ENCODE peak calls at places on chromosomes 11 and 22, in ten cellular contexts. H is stimulated activated CD8-positive, alpha-beta memory T cell treated with anti-CD3 and anti-CD28 coated beads, Interleukin-2, amount 100 ng/mL, for 48 hours; Y is lung; O is amygdala; Z is endothelial cell; Q is transverse colon; P is AG04449; J is NCI-H460; F is A549; B is non-pigmented ciliary epithelial cell. N is an unnamed sample.

GRCh38 chr11:45847908-45848316 is 637 bp downstream of the CRY2 start:
- DNase-seq in H (peak), Y (peak), O (no peak), Z (peak), Q (peak), P (no peak), J (no peak), F (peak), B (no peak), N (peak)

GRCh38 chr22:44659140-44659539 is 42.9 kb upstream of the PRR5 start:
- DNase-seq in H (no peak), Y (no peak), O (no peak), Z (no peak), Q (no peak), P (no peak), J (no peak), F (no peak), B (no peak), N (no peak)

GRCh38 chr22:26646158-26646557 is 11.2 kb upstream of the MIAT start:
- DNase-seq in H (no peak), Y (no peak), O (no peak), Z (no peak), Q (no peak), P (no peak), J (no peak), F (no peak), B (no peak), N (no peak)

GRCh38 chr11:104943561-104943960 is 24.8 kb downstream of the CASP4 start:
- DNase-seq in H (no peak), Y (no peak), O (no peak), Z (no peak), Q (no peak), P (no peak), J (no peak), F (no peak), B (no peak), N (no peak)

GRCh38 chr11:71357414-71357813 is 90.8 kb downstream of the DHCR7 start:
- DNase-seq in H (no peak), Y (no peak), O (no peak), Z (no peak), Q (no peak), P (no peak), J (no peak), F (no peak), B (no peak), N (no peak)

GRCh38 chr11:70895061-70895670 is 357.2 kb downstream of the SHANK2 start:
- DNase-seq in H (no peak), Y (no peak), O (no peak), Z (no peak), Q (no peak), P (no peak), J (no peak), F (no peak), B (no peak), N (no peak)

GRCh38 chr11:112343368-112344039 is 82.8 kb upstream of the PLET1 start:
- DNase-seq in H (no peak), Y (no peak), O (no peak), Z (no peak), Q (no peak), P (no peak), J (peak), F (no peak), B (no peak), N (no peak)

GRCh38 chr11:123047265-123047946 is 14.5 kb downstream of the HSPA8 start:
- DNase-seq in H (no peak), Y (no peak), O (no peak), Z (no peak), Q (no peak), P (no peak), J (no peak), F (no peak), B (no peak), N (no peak)

GRCh38 chr11:49208006-49208721 is at the start of gene FOLH1:
- DNase-seq in H (no peak), Y (peak), O (no peak), Z (peak), Q (no peak), P (no peak), J (no peak), F (peak), B (no peak), N (no peak)

GRCh38 chr11:106875013-106875412 is 143.3 kb downstream of the GUCY1A2 start:
- DNase-seq in H (no peak), Y (no peak), O (no peak), Z (no peak), Q (no peak), P (no peak), J (peak), F (no peak), B (no peak), N (no peak)

GRCh38 chr11:120867988-120868387 is 155.9 kb upstream of the TBCEL start:
- DNase-seq in H (no peak), Y (no peak), O (no peak), Z (no peak), Q (no peak), P (no peak), J (no peak), F (no peak), B (no peak), N (no peak)

GRCh38 chr22:45551310-45552016 is 48.8 kb downstream of the FBLN1 start:
- DNase-seq in H (no peak), Y (no peak), O (no peak), Z (no peak), Q (no peak), P (no peak), J (no peak), F (no peak), B (no peak), N (no peak)

GRCh38 chr11:67445515-67445914 is 2.2 kb upstream of the CORO1B start:
- DNase-seq in H (no peak), Y (no peak), O (no peak), Z (no peak), Q (no peak), P (no peak), J (no peak), F (no peak), B (no peak), N (no peak)

GRCh38 chr11:15750535-15751297 is 605.6 kb downstream of the SOX6 start:
- DNase-seq in H (no peak), Y (no peak), O (no peak), Z (no peak), Q (no peak), P (no peak), J (no peak), F (no peak), B (no peak), N (no peak)

GRCh38 chr11:73425118-73425517 is 48.9 kb downstream of the RELT start:
- DNase-seq in H (no peak), Y (no peak), O (no peak), Z (no peak), Q (no peak), P (no peak), J (no peak), F (no peak), B (no peak), N (no peak)

GRCh38 chr11:24848857-24849256 is 352.0 kb downstream of the LUZP2 start:
- DNase-seq in H (no peak), Y (no peak), O (no peak), Z (no peak), Q (no peak), P (no peak), J (no peak), F (no peak), B (no peak), N (no peak)

GRCh38 chr11:8638300-8638699 is 44.2 kb downstream of the TRIM66 start:
- DNase-seq in H (no peak), Y (no peak), O (no peak), Z (no peak), Q (no peak), P (no peak), J (no peak), F (no peak), B (no peak), N (no peak)

GRCh38 chr11:88398372-88399140 is 61.0 kb upstream of the CTSC start:
- DNase-seq in H (no peak), Y (no peak), O (no peak), Z (no peak), Q (no peak), P (no peak), J (peak), F (peak), B (no peak), N (no peak)

GRCh38 chr22:44429941-44430587 is 68.0 kb downstream of the RTL6 start:
- DNase-seq in H (no peak), Y (no peak), O (no peak), Z (no peak), Q (no peak), P (no peak), J (no peak), F (no peak), B (no peak), N (no peak)

GRCh38 chr11:1060885-1061616 is 13.6 kb upstream of the MUC2 start:
- DNase-seq in H (no peak), Y (no peak), O (no peak), Z (no peak), Q (peak), P (no peak), J (peak), F (peak), B (peak), N (no peak)

GRCh38 chr11:88117281-88117858 is 57.9 kb downstream of the RAB38 start:
- DNase-seq in H (no peak), Y (no peak), O (no peak), Z (no peak), Q (no peak), P (no peak), J (no peak), F (no peak), B (no peak), N (no peak)

GRCh38 chr22:23245045-23245798 is 64.9 kb downstream of the BCR start:
- DNase-seq in H (no peak), Y (no peak), O (no peak), Z (no peak), Q (no peak), P (no peak), J (no peak), F (no peak), B (no peak), N (no peak)

GRCh38 chr22:46605117-46605516 is 15.1 kb upstream of the GRAMD4 start:
- DNase-seq in H (no peak), Y (no peak), O (no peak), Z (no peak), Q (no peak), P (no peak), J (no peak), F (no peak), B (no peak), N (no peak)

GRCh38 chr11:58591659-58592058 is 12.8 kb downstream of the ZFP91 start:
- DNase-seq in H (no peak), Y (no peak), O (no peak), Z (no peak), Q (no peak), P (no peak), J (no peak), F (no peak), B (no peak), N (no peak)

GRCh38 chr11:62665630-62666258 is 632 bp downstream of the CSKMT start:
- DNase-seq in H (peak), Y (peak), O (no peak), Z (peak), Q (peak), P (no peak), J (no peak), F (no peak), B (no peak), N (peak)

GRCh38 chr11:126925321-126926093 is 75.1 kb downstream of the KIRREL3 start:
- DNase-seq in H (no peak), Y (no peak), O (no peak), Z (no peak), Q (no peak), P (no peak), J (no peak), F (no peak), B (no peak), N (no peak)

GRCh38 chr11:16843307-16843706 is 104.9 kb downstream of the C11orf58 start:
- DNase-seq in H (no peak), Y (no peak), O (no peak), Z (no peak), Q (peak), P (no peak), J (peak), F (no peak), B (no peak), N (no peak)

GRCh38 chr22:26616650-26617049 is 1.2 kb downstream of the CRYBB1 start:
- DNase-seq in H (no peak), Y (no peak), O (no peak), Z (no peak), Q (no peak), P (no peak), J (no peak), F (no peak), B (no peak), N (peak)

GRCh38 chr22:38228873-38229740 is 27.3 kb downstream of the MAFF start:
- DNase-seq in H (no peak), Y (no peak), O (no peak), Z (no peak), Q (peak), P (no peak), J (no peak), F (peak), B (no peak), N (no peak)